ENCODE peak calls at places on chromosome 20, in ten cellular contexts. One of them, this sample, is unnamed.

GRCh38 chr20:59297641-59298040 is 2.8 kb upstream of the EDN3 start:
- DNase-seq in activated CD4-positive, alpha-beta T cell treated with anti-CD3 and anti-CD28 coated beads for 36 hours: no peak
- DNase-seq in Calu3: no peak
- DNase-seq in glomerular endothelial cell: no peak
- DNase-seq in psoas muscle: no peak
- DNase-seq in substantia nigra: no peak
- DNase-seq in fibroblast of lung: no peak
- DNase-seq in KBM-7: no peak
- DNase-seq in stimulated activated CD8-positive, alpha-beta memory T cell treated with anti-CD3 and anti-CD28 coated beads, Interleukin-2, amount 100 ng/mL, for 1 hour: no peak
- DNase-seq in HEK293T: no peak
- DNase-seq in this sample: no peak

GRCh38 chr20:14335122-14335521 is 2.3 kb downstream of the FLRT3 start:
- DNase-seq in activated CD4-positive, alpha-beta T cell treated with anti-CD3 and anti-CD28 coated beads for 36 hours: no peak
- DNase-seq in Calu3: no peak
- DNase-seq in glomerular endothelial cell: no peak
- DNase-seq in psoas muscle: no peak
- DNase-seq in substantia nigra: no peak
- DNase-seq in fibroblast of lung: no peak
- DNase-seq in KBM-7: no peak
- DNase-seq in stimulated activated CD8-positive, alpha-beta memory T cell treated with anti-CD3 and anti-CD28 coated beads, Interleukin-2, amount 100 ng/mL, for 1 hour: no peak
- DNase-seq in HEK293T: no peak
- DNase-seq in this sample: no peak

GRCh38 chr20:23655551-23656211 is 17.9 kb upstream of the CST3 start:
- DNase-seq in activated CD4-positive, alpha-beta T cell treated with anti-CD3 and anti-CD28 coated beads for 36 hours: no peak
- DNase-seq in Calu3: no peak
- DNase-seq in glomerular endothelial cell: no peak
- DNase-seq in psoas muscle: peak
- DNase-seq in substantia nigra: peak
- DNase-seq in fibroblast of lung: no peak
- DNase-seq in KBM-7: peak
- DNase-seq in stimulated activated CD8-positive, alpha-beta memory T cell treated with anti-CD3 and anti-CD28 coated beads, Interleukin-2, amount 100 ng/mL, for 1 hour: no peak
- DNase-seq in HEK293T: no peak
- DNase-seq in this sample: no peak

GRCh38 chr20:44909872-44910689 is at the start of gene PABPC1L:
- DNase-seq in activated CD4-positive, alpha-beta T cell treated with anti-CD3 and anti-CD28 coated beads for 36 hours: peak
- DNase-seq in Calu3: peak
- DNase-seq in glomerular endothelial cell: no peak
- DNase-seq in psoas muscle: peak
- DNase-seq in substantia nigra: peak
- DNase-seq in fibroblast of lung: peak
- DNase-seq in KBM-7: peak
- DNase-seq in stimulated activated CD8-positive, alpha-beta memory T cell treated with anti-CD3 and anti-CD28 coated beads, Interleukin-2, amount 100 ng/mL, for 1 hour: peak
- DNase-seq in HEK293T: peak
- DNase-seq in this sample: peak

GRCh38 chr20:37356961-37357371 is 11.0 kb downstream of the SRC start:
- DNase-seq in activated CD4-positive, alpha-beta T cell treated with anti-CD3 and anti-CD28 coated beads for 36 hours: no peak
- DNase-seq in Calu3: no peak
- DNase-seq in glomerular endothelial cell: no peak
- DNase-seq in psoas muscle: no peak
- DNase-seq in substantia nigra: no peak
- DNase-seq in fibroblast of lung: no peak
- DNase-seq in KBM-7: no peak
- DNase-seq in stimulated activated CD8-positive, alpha-beta memory T cell treated with anti-CD3 and anti-CD28 coated beads, Interleukin-2, amount 100 ng/mL, for 1 hour: no peak
- DNase-seq in HEK293T: no peak
- DNase-seq in this sample: no peak

GRCh38 chr20:5526516-5526915 is 209.8 kb upstream of the PROKR2 start:
- DNase-seq in activated CD4-positive, alpha-beta T cell treated with anti-CD3 and anti-CD28 coated beads for 36 hours: no peak
- DNase-seq in Calu3: no peak
- DNase-seq in glomerular endothelial cell: no peak
- DNase-seq in psoas muscle: no peak
- DNase-seq in substantia nigra: no peak
- DNase-seq in fibroblast of lung: no peak
- DNase-seq in KBM-7: no peak
- DNase-seq in stimulated activated CD8-positive, alpha-beta memory T cell treated with anti-CD3 and anti-CD28 coated beads, Interleukin-2, amount 100 ng/mL, for 1 hour: no peak
- DNase-seq in HEK293T: no peak
- DNase-seq in this sample: no peak

GRCh38 chr20:57849126-57849867 is 139.5 kb upstream of the PMEPA1 start:
- DNase-seq in activated CD4-positive, alpha-beta T cell treated with anti-CD3 and anti-CD28 coated beads for 36 hours: no peak
- DNase-seq in Calu3: no peak
- DNase-seq in glomerular endothelial cell: no peak
- DNase-seq in psoas muscle: no peak
- DNase-seq in substantia nigra: no peak
- DNase-seq in fibroblast of lung: peak
- DNase-seq in KBM-7: no peak
- DNase-seq in stimulated activated CD8-positive, alpha-beta memory T cell treated with anti-CD3 and anti-CD28 coated beads, Interleukin-2, amount 100 ng/mL, for 1 hour: no peak
- DNase-seq in HEK293T: no peak
- DNase-seq in this sample: no peak

GRCh38 chr20:35478804-35479472 is 23.5 kb downstream of the CEP250 start:
- DNase-seq in activated CD4-positive, alpha-beta T cell treated with anti-CD3 and anti-CD28 coated beads for 36 hours: peak
- DNase-seq in Calu3: no peak
- DNase-seq in glomerular endothelial cell: no peak
- DNase-seq in psoas muscle: no peak
- DNase-seq in substantia nigra: no peak
- DNase-seq in fibroblast of lung: no peak
- DNase-seq in KBM-7: peak
- DNase-seq in stimulated activated CD8-positive, alpha-beta memory T cell treated with anti-CD3 and anti-CD28 coated beads, Interleukin-2, amount 100 ng/mL, for 1 hour: no peak
- DNase-seq in HEK293T: peak
- DNase-seq in this sample: no peak

GRCh38 chr20:62170536-62170935 is 12.3 kb upstream of the MTG2 start:
- DNase-seq in activated CD4-positive, alpha-beta T cell treated with anti-CD3 and anti-CD28 coated beads for 36 hours: no peak
- DNase-seq in Calu3: no peak
- DNase-seq in glomerular endothelial cell: no peak
- DNase-seq in psoas muscle: peak
- DNase-seq in substantia nigra: no peak
- DNase-seq in fibroblast of lung: no peak
- DNase-seq in KBM-7: no peak
- DNase-seq in stimulated activated CD8-positive, alpha-beta memory T cell treated with anti-CD3 and anti-CD28 coated beads, Interleukin-2, amount 100 ng/mL, for 1 hour: no peak
- DNase-seq in HEK293T: no peak
- DNase-seq in this sample: no peak

GRCh38 chr20:62220666-62221568 is 839 bp upstream of the HRH3 start:
- DNase-seq in activated CD4-positive, alpha-beta T cell treated with anti-CD3 and anti-CD28 coated beads for 36 hours: no peak
- DNase-seq in Calu3: no peak
- DNase-seq in glomerular endothelial cell: no peak
- DNase-seq in psoas muscle: no peak
- DNase-seq in substantia nigra: no peak
- DNase-seq in fibroblast of lung: no peak
- DNase-seq in KBM-7: peak
- DNase-seq in stimulated activated CD8-positive, alpha-beta memory T cell treated with anti-CD3 and anti-CD28 coated beads, Interleukin-2, amount 100 ng/mL, for 1 hour: no peak
- DNase-seq in HEK293T: no peak
- DNase-seq in this sample: no peak

GRCh38 chr20:24873015-24873620 is 76.0 kb upstream of the CST7 start:
- DNase-seq in activated CD4-positive, alpha-beta T cell treated with anti-CD3 and anti-CD28 coated beads for 36 hours: no peak
- DNase-seq in Calu3: no peak
- DNase-seq in glomerular endothelial cell: no peak
- DNase-seq in psoas muscle: no peak
- DNase-seq in substantia nigra: peak
- DNase-seq in fibroblast of lung: no peak
- DNase-seq in KBM-7: no peak
- DNase-seq in stimulated activated CD8-positive, alpha-beta memory T cell treated with anti-CD3 and anti-CD28 coated beads, Interleukin-2, amount 100 ng/mL, for 1 hour: no peak
- DNase-seq in HEK293T: no peak
- DNase-seq in this sample: peak

GRCh38 chr20:44019638-44020335 is 105.1 kb downstream of the TOX2 start:
- DNase-seq in activated CD4-positive, alpha-beta T cell treated with anti-CD3 and anti-CD28 coated beads for 36 hours: peak
- DNase-seq in Calu3: no peak
- DNase-seq in glomerular endothelial cell: no peak
- DNase-seq in psoas muscle: peak
- DNase-seq in substantia nigra: no peak
- DNase-seq in fibroblast of lung: peak
- DNase-seq in KBM-7: no peak
- DNase-seq in stimulated activated CD8-positive, alpha-beta memory T cell treated with anti-CD3 and anti-CD28 coated beads, Interleukin-2, amount 100 ng/mL, for 1 hour: no peak
- DNase-seq in HEK293T: no peak
- DNase-seq in this sample: peak

GRCh38 chr20:63686492-63687321 is 9.7 kb upstream of the TNFRSF6B start:
- DNase-seq in activated CD4-positive, alpha-beta T cell treated with anti-CD3 and anti-CD28 coated beads for 36 hours: peak
- DNase-seq in Calu3: peak
- DNase-seq in glomerular endothelial cell: peak
- DNase-seq in psoas muscle: peak
- DNase-seq in substantia nigra: peak
- DNase-seq in fibroblast of lung: peak
- DNase-seq in KBM-7: no peak
- DNase-seq in stimulated activated CD8-positive, alpha-beta memory T cell treated with anti-CD3 and anti-CD28 coated beads, Interleukin-2, amount 100 ng/mL, for 1 hour: no peak
- DNase-seq in HEK293T: no peak
- DNase-seq in this sample: peak

GRCh38 chr20:41149679-41150131 is 12.4 kb downstream of the PLCG1 start:
- DNase-seq in activated CD4-positive, alpha-beta T cell treated with anti-CD3 and anti-CD28 coated beads for 36 hours: peak
- DNase-seq in Calu3: no peak
- DNase-seq in glomerular endothelial cell: no peak
- DNase-seq in psoas muscle: peak
- DNase-seq in substantia nigra: no peak
- DNase-seq in fibroblast of lung: peak
- DNase-seq in KBM-7: no peak
- DNase-seq in stimulated activated CD8-positive, alpha-beta memory T cell treated with anti-CD3 and anti-CD28 coated beads, Interleukin-2, amount 100 ng/mL, for 1 hour: no peak
- DNase-seq in HEK293T: no peak
- DNase-seq in this sample: no peak

GRCh38 chr20:4068708-4069107 is 53.4 kb upstream of the RNF24 start:
- DNase-seq in activated CD4-positive, alpha-beta T cell treated with anti-CD3 and anti-CD28 coated beads for 36 hours: no peak
- DNase-seq in Calu3: peak
- DNase-seq in glomerular endothelial cell: no peak
- DNase-seq in psoas muscle: no peak
- DNase-seq in substantia nigra: no peak
- DNase-seq in fibroblast of lung: peak
- DNase-seq in KBM-7: no peak
- DNase-seq in stimulated activated CD8-positive, alpha-beta memory T cell treated with anti-CD3 and anti-CD28 coated beads, Interleukin-2, amount 100 ng/mL, for 1 hour: no peak
- DNase-seq in HEK293T: no peak
- DNase-seq in this sample: no peak

GRCh38 chr20:4677846-4678245 is 43.9 kb upstream of the PRND start:
- DNase-seq in activated CD4-positive, alpha-beta T cell treated with anti-CD3 and anti-CD28 coated beads for 36 hours: no peak
- DNase-seq in Calu3: no peak
- DNase-seq in glomerular endothelial cell: no peak
- DNase-seq in psoas muscle: no peak
- DNase-seq in substantia nigra: no peak
- DNase-seq in fibroblast of lung: no peak
- DNase-seq in KBM-7: no peak
- DNase-seq in stimulated activated CD8-positive, alpha-beta memory T cell treated with anti-CD3 and anti-CD28 coated beads, Interleukin-2, amount 100 ng/mL, for 1 hour: no peak
- DNase-seq in HEK293T: no peak
- DNase-seq in this sample: no peak

GRCh38 chr20:59779656-59780380 is 153.6 kb downstream of the SYCP2 start:
- DNase-seq in activated CD4-positive, alpha-beta T cell treated with anti-CD3 and anti-CD28 coated beads for 36 hours: no peak
- DNase-seq in Calu3: no peak
- DNase-seq in glomerular endothelial cell: no peak
- DNase-seq in psoas muscle: no peak
- DNase-seq in substantia nigra: no peak
- DNase-seq in fibroblast of lung: no peak
- DNase-seq in KBM-7: no peak
- DNase-seq in stimulated activated CD8-positive, alpha-beta memory T cell treated with anti-CD3 and anti-CD28 coated beads, Interleukin-2, amount 100 ng/mL, for 1 hour: no peak
- DNase-seq in HEK293T: no peak
- DNase-seq in this sample: no peak

GRCh38 chr20:19274412-19275015 is 62.1 kb downstream of the SLC24A3 start:
- DNase-seq in activated CD4-positive, alpha-beta T cell treated with anti-CD3 and anti-CD28 coated beads for 36 hours: no peak
- DNase-seq in Calu3: no peak
- DNase-seq in glomerular endothelial cell: no peak
- DNase-seq in psoas muscle: peak
- DNase-seq in substantia nigra: no peak
- DNase-seq in fibroblast of lung: no peak
- DNase-seq in KBM-7: no peak
- DNase-seq in stimulated activated CD8-positive, alpha-beta memory T cell treated with anti-CD3 and anti-CD28 coated beads, Interleukin-2, amount 100 ng/mL, for 1 hour: no peak
- DNase-seq in HEK293T: no peak
- DNase-seq in this sample: no peak

GRCh38 chr20:46014517-46015396 is 6.0 kb downstream of the MMP9 start:
- DNase-seq in activated CD4-positive, alpha-beta T cell treated with anti-CD3 and anti-CD28 coated beads for 36 hours: no peak
- DNase-seq in Calu3: no peak
- DNase-seq in glomerular endothelial cell: no peak
- DNase-seq in psoas muscle: no peak
- DNase-seq in substantia nigra: no peak
- DNase-seq in fibroblast of lung: no peak
- DNase-seq in KBM-7: no peak
- DNase-seq in stimulated activated CD8-positive, alpha-beta memory T cell treated with anti-CD3 and anti-CD28 coated beads, Interleukin-2, amount 100 ng/mL, for 1 hour: no peak
- DNase-seq in HEK293T: no peak
- DNase-seq in this sample: no peak

GRCh38 chr20:11204926-11205768 is 531.3 kb upstream of the JAG1 start:
- DNase-seq in activated CD4-positive, alpha-beta T cell treated with anti-CD3 and anti-CD28 coated beads for 36 hours: peak
- DNase-seq in Calu3: peak
- DNase-seq in glomerular endothelial cell: no peak
- DNase-seq in psoas muscle: peak
- DNase-seq in substantia nigra: no peak
- DNase-seq in fibroblast of lung: peak
- DNase-seq in KBM-7: peak
- DNase-seq in stimulated activated CD8-positive, alpha-beta memory T cell treated with anti-CD3 and anti-CD28 coated beads, Interleukin-2, amount 100 ng/mL, for 1 hour: no peak
- DNase-seq in HEK293T: peak
- DNase-seq in this sample: peak

GRCh38 chr20:22404609-22405170 is 179.7 kb downstream of the FOXA2 start:
- DNase-seq in activated CD4-positive, alpha-beta T cell treated with anti-CD3 and anti-CD28 coated beads for 36 hours: no peak
- DNase-seq in Calu3: no peak
- DNase-seq in glomerular endothelial cell: no peak
- DNase-seq in psoas muscle: no peak
- DNase-seq in substantia nigra: no peak
- DNase-seq in fibroblast of lung: peak
- DNase-seq in KBM-7: no peak
- DNase-seq in stimulated activated CD8-positive, alpha-beta memory T cell treated with anti-CD3 and anti-CD28 coated beads, Interleukin-2, amount 100 ng/mL, for 1 hour: no peak
- DNase-seq in HEK293T: no peak
- DNase-seq in this sample: no peak

GRCh38 chr20:41572010-41572572 is 46.1 kb downstream of the CHD6 start:
- DNase-seq in activated CD4-positive, alpha-beta T cell treated with anti-CD3 and anti-CD28 coated beads for 36 hours: no peak
- DNase-seq in Calu3: peak
- DNase-seq in glomerular endothelial cell: no peak
- DNase-seq in psoas muscle: no peak
- DNase-seq in substantia nigra: no peak
- DNase-seq in fibroblast of lung: no peak
- DNase-seq in KBM-7: no peak
- DNase-seq in stimulated activated CD8-positive, alpha-beta memory T cell treated with anti-CD3 and anti-CD28 coated beads, Interleukin-2, amount 100 ng/mL, for 1 hour: no peak
- DNase-seq in HEK293T: no peak
- DNase-seq in this sample: no peak

GRCh38 chr20:33704197-33704924 is 15.7 kb downstream of the PXMP4 start:
- DNase-seq in activated CD4-positive, alpha-beta T cell treated with anti-CD3 and anti-CD28 coated beads for 36 hours: no peak
- DNase-seq in Calu3: no peak
- DNase-seq in glomerular endothelial cell: no peak
- DNase-seq in psoas muscle: no peak
- DNase-seq in substantia nigra: no peak
- DNase-seq in fibroblast of lung: no peak
- DNase-seq in KBM-7: no peak
- DNase-seq in stimulated activated CD8-positive, alpha-beta memory T cell treated with anti-CD3 and anti-CD28 coated beads, Interleukin-2, amount 100 ng/mL, for 1 hour: no peak
- DNase-seq in HEK293T: no peak
- DNase-seq in this sample: no peak

GRCh38 chr20:35582131-35582530 is 33.5 kb upstream of the SPAG4 start:
- DNase-seq in activated CD4-positive, alpha-beta T cell treated with anti-CD3 and anti-CD28 coated beads for 36 hours: no peak
- DNase-seq in Calu3: no peak
- DNase-seq in glomerular endothelial cell: no peak
- DNase-seq in psoas muscle: peak
- DNase-seq in substantia nigra: no peak
- DNase-seq in fibroblast of lung: no peak
- DNase-seq in KBM-7: no peak
- DNase-seq in stimulated activated CD8-positive, alpha-beta memory T cell treated with anti-CD3 and anti-CD28 coated beads, Interleukin-2, amount 100 ng/mL, for 1 hour: no peak
- DNase-seq in HEK293T: no peak
- DNase-seq in this sample: no peak

GRCh38 chr20:43507150-43508080 is at the start of gene L3MBTL1:
- DNase-seq in activated CD4-positive, alpha-beta T cell treated with anti-CD3 and anti-CD28 coated beads for 36 hours: peak
- DNase-seq in Calu3: peak
- DNase-seq in glomerular endothelial cell: no peak
- DNase-seq in psoas muscle: peak
- DNase-seq in substantia nigra: no peak
- DNase-seq in fibroblast of lung: peak
- DNase-seq in KBM-7: no peak
- DNase-seq in stimulated activated CD8-positive, alpha-beta memory T cell treated with anti-CD3 and anti-CD28 coated beads, Interleukin-2, amount 100 ng/mL, for 1 hour: no peak
- DNase-seq in HEK293T: peak
- DNase-seq in this sample: no peak

GRCh38 chr20:23019403-23019802 is 15.7 kb upstream of the SSTR4 start:
- DNase-seq in activated CD4-positive, alpha-beta T cell treated with anti-CD3 and anti-CD28 coated beads for 36 hours: no peak
- DNase-seq in Calu3: no peak
- DNase-seq in glomerular endothelial cell: no peak
- DNase-seq in psoas muscle: no peak
- DNase-seq in substantia nigra: no peak
- DNase-seq in fibroblast of lung: no peak
- DNase-seq in KBM-7: no peak
- DNase-seq in stimulated activated CD8-positive, alpha-beta memory T cell treated with anti-CD3 and anti-CD28 coated beads, Interleukin-2, amount 100 ng/mL, for 1 hour: no peak
- DNase-seq in HEK293T: no peak
- DNase-seq in this sample: no peak

GRCh38 chr20:41424025-41424424 is 57.4 kb upstream of the EMILIN3 start:
- DNase-seq in activated CD4-positive, alpha-beta T cell treated with anti-CD3 and anti-CD28 coated beads for 36 hours: no peak
- DNase-seq in Calu3: no peak
- DNase-seq in glomerular endothelial cell: no peak
- DNase-seq in psoas muscle: no peak
- DNase-seq in substantia nigra: no peak
- DNase-seq in fibroblast of lung: no peak
- DNase-seq in KBM-7: no peak
- DNase-seq in stimulated activated CD8-positive, alpha-beta memory T cell treated with anti-CD3 and anti-CD28 coated beads, Interleukin-2, amount 100 ng/mL, for 1 hour: no peak
- DNase-seq in HEK293T: no peak
- DNase-seq in this sample: no peak

GRCh38 chr20:33249456-33249855 is 13.7 kb downstream of the BPIFA1 start:
- DNase-seq in activated CD4-positive, alpha-beta T cell treated with anti-CD3 and anti-CD28 coated beads for 36 hours: no peak
- DNase-seq in Calu3: no peak
- DNase-seq in glomerular endothelial cell: no peak
- DNase-seq in psoas muscle: no peak
- DNase-seq in substantia nigra: no peak
- DNase-seq in fibroblast of lung: no peak
- DNase-seq in KBM-7: no peak
- DNase-seq in stimulated activated CD8-positive, alpha-beta memory T cell treated with anti-CD3 and anti-CD28 coated beads, Interleukin-2, amount 100 ng/mL, for 1 hour: no peak
- DNase-seq in HEK293T: no peak
- DNase-seq in this sample: no peak